ENCODE peak calls at places on chromosomes 16 and 17, in nine cellular contexts. One of them, this sample, is unnamed.
A peak's percentile ranks its signal among the peaks of the same experiment; 100 is the strongest.

GRCh38 chr16:67092227-67092626 is 17.5 kb upstream of the PHAF1 start:
- DNase-seq in T-helper 2 cell: no peak
- DNase-seq in left colon: no peak
- DNase-seq in M059J: peak; percentile 26
- DNase-seq in LHCN-M2: no peak
- DNase-seq in A673: no peak
- DNase-seq in stimulated activated CD4-positive, alpha-beta T cell treated with anti-CD3 and anti-CD28 coated beads, Interleukin-1b, Interleukin-23, amount 100 ng/mL, for 24 hours: no peak
- DNase-seq in kidney tubule cell: no peak
- DNase-seq in cardiac muscle cell: no peak
- DNase-seq in this sample: no peak

GRCh38 chr17:15945493-15946209 is 721 bp downstream of the ADORA2B start:
- DNase-seq in T-helper 2 cell: no peak
- DNase-seq in left colon: no peak
- DNase-seq in M059J: peak; percentile 31
- DNase-seq in LHCN-M2: no peak
- DNase-seq in A673: no peak
- DNase-seq in stimulated activated CD4-positive, alpha-beta T cell treated with anti-CD3 and anti-CD28 coated beads, Interleukin-1b, Interleukin-23, amount 100 ng/mL, for 24 hours: no peak
- DNase-seq in kidney tubule cell: peak; percentile 33
- DNase-seq in cardiac muscle cell: peak; percentile 45
- DNase-seq in this sample: no peak

GRCh38 chr17:40339068-40339699 is 25.4 kb downstream of the GJD3 start:
- DNase-seq in T-helper 2 cell: no peak
- DNase-seq in left colon: no peak
- DNase-seq in M059J: no peak
- DNase-seq in LHCN-M2: no peak
- DNase-seq in A673: no peak
- DNase-seq in stimulated activated CD4-positive, alpha-beta T cell treated with anti-CD3 and anti-CD28 coated beads, Interleukin-1b, Interleukin-23, amount 100 ng/mL, for 24 hours: no peak
- DNase-seq in kidney tubule cell: no peak
- DNase-seq in cardiac muscle cell: no peak
- DNase-seq in this sample: no peak

GRCh38 chr17:76808326-76808725 is 59.9 kb upstream of the MGAT5B start:
- DNase-seq in T-helper 2 cell: no peak
- DNase-seq in left colon: no peak
- DNase-seq in M059J: peak; percentile 62
- DNase-seq in LHCN-M2: no peak
- DNase-seq in A673: no peak
- DNase-seq in stimulated activated CD4-positive, alpha-beta T cell treated with anti-CD3 and anti-CD28 coated beads, Interleukin-1b, Interleukin-23, amount 100 ng/mL, for 24 hours: no peak
- DNase-seq in kidney tubule cell: no peak
- DNase-seq in cardiac muscle cell: no peak
- DNase-seq in this sample: no peak

GRCh38 chr17:79979201-79979840 is 56.4 kb downstream of the TBC1D16 start:
- DNase-seq in T-helper 2 cell: no peak
- DNase-seq in left colon: no peak
- DNase-seq in M059J: no peak
- DNase-seq in LHCN-M2: no peak
- DNase-seq in A673: no peak
- DNase-seq in stimulated activated CD4-positive, alpha-beta T cell treated with anti-CD3 and anti-CD28 coated beads, Interleukin-1b, Interleukin-23, amount 100 ng/mL, for 24 hours: no peak
- DNase-seq in kidney tubule cell: no peak
- DNase-seq in cardiac muscle cell: no peak
- DNase-seq in this sample: no peak

GRCh38 chr17:19398301-19399181 is 11.6 kb upstream of the MFAP4 start:
- DNase-seq in T-helper 2 cell: no peak
- DNase-seq in left colon: peak; percentile 93
- DNase-seq in M059J: peak; percentile 31
- DNase-seq in LHCN-M2: peak; percentile 38
- DNase-seq in A673: peak; percentile 56
- DNase-seq in stimulated activated CD4-positive, alpha-beta T cell treated with anti-CD3 and anti-CD28 coated beads, Interleukin-1b, Interleukin-23, amount 100 ng/mL, for 24 hours: no peak
- DNase-seq in kidney tubule cell: peak; percentile 38
- DNase-seq in cardiac muscle cell: no peak
- DNase-seq in this sample: no peak

GRCh38 chr16:57388359-57389086 is 16.0 kb upstream of the CCL17 start:
- DNase-seq in T-helper 2 cell: no peak
- DNase-seq in left colon: no peak
- DNase-seq in M059J: no peak
- DNase-seq in LHCN-M2: no peak
- DNase-seq in A673: no peak
- DNase-seq in stimulated activated CD4-positive, alpha-beta T cell treated with anti-CD3 and anti-CD28 coated beads, Interleukin-1b, Interleukin-23, amount 100 ng/mL, for 24 hours: no peak
- DNase-seq in kidney tubule cell: peak; percentile 20
- DNase-seq in cardiac muscle cell: no peak
- DNase-seq in this sample: no peak

GRCh38 chr17:41687828-41688640 is 651 bp upstream of the EIF1 start:
- DNase-seq in T-helper 2 cell: no peak
- DNase-seq in left colon: peak; percentile 73
- DNase-seq in M059J: peak; percentile 75
- DNase-seq in LHCN-M2: peak; percentile 66
- DNase-seq in A673: peak; percentile 61
- DNase-seq in stimulated activated CD4-positive, alpha-beta T cell treated with anti-CD3 and anti-CD28 coated beads, Interleukin-1b, Interleukin-23, amount 100 ng/mL, for 24 hours: no peak
- DNase-seq in kidney tubule cell: peak; percentile 71
- DNase-seq in cardiac muscle cell: peak; percentile 37
- DNase-seq in this sample: no peak

GRCh38 chr17:320139-320538 is 32.5 kb downstream of the RPH3AL start:
- DNase-seq in T-helper 2 cell: no peak
- DNase-seq in left colon: no peak
- DNase-seq in M059J: no peak
- DNase-seq in LHCN-M2: no peak
- DNase-seq in A673: no peak
- DNase-seq in stimulated activated CD4-positive, alpha-beta T cell treated with anti-CD3 and anti-CD28 coated beads, Interleukin-1b, Interleukin-23, amount 100 ng/mL, for 24 hours: no peak
- DNase-seq in kidney tubule cell: no peak
- DNase-seq in cardiac muscle cell: no peak
- DNase-seq in this sample: no peak

GRCh38 chr17:59786536-59787319 is 79.3 kb downstream of the VMP1 start:
- DNase-seq in T-helper 2 cell: no peak
- DNase-seq in left colon: peak; percentile 78
- DNase-seq in M059J: peak; percentile 100
- DNase-seq in LHCN-M2: peak; percentile 100
- DNase-seq in A673: peak; percentile 96
- DNase-seq in stimulated activated CD4-positive, alpha-beta T cell treated with anti-CD3 and anti-CD28 coated beads, Interleukin-1b, Interleukin-23, amount 100 ng/mL, for 24 hours: peak; percentile 52
- DNase-seq in kidney tubule cell: peak; percentile 99
- DNase-seq in cardiac muscle cell: peak; percentile 72
- DNase-seq in this sample: peak; percentile 100

GRCh38 chr16:15621456-15621855 is 21.5 kb downstream of the MARF1 start:
- DNase-seq in T-helper 2 cell: no peak
- DNase-seq in left colon: no peak
- DNase-seq in M059J: no peak
- DNase-seq in LHCN-M2: no peak
- DNase-seq in A673: no peak
- DNase-seq in stimulated activated CD4-positive, alpha-beta T cell treated with anti-CD3 and anti-CD28 coated beads, Interleukin-1b, Interleukin-23, amount 100 ng/mL, for 24 hours: no peak
- DNase-seq in kidney tubule cell: no peak
- DNase-seq in cardiac muscle cell: no peak
- DNase-seq in this sample: no peak

GRCh38 chr17:27577124-27577761 is 53.7 kb upstream of the LGALS9 start:
- DNase-seq in T-helper 2 cell: no peak
- DNase-seq in left colon: no peak
- DNase-seq in M059J: peak; percentile 64
- DNase-seq in LHCN-M2: peak; percentile 90
- DNase-seq in A673: no peak
- DNase-seq in stimulated activated CD4-positive, alpha-beta T cell treated with anti-CD3 and anti-CD28 coated beads, Interleukin-1b, Interleukin-23, amount 100 ng/mL, for 24 hours: no peak
- DNase-seq in kidney tubule cell: peak; percentile 65
- DNase-seq in cardiac muscle cell: peak; percentile 66
- DNase-seq in this sample: no peak

GRCh38 chr16:47664653-47665325 is 203.7 kb downstream of the PHKB start:
- DNase-seq in T-helper 2 cell: no peak
- DNase-seq in left colon: peak; percentile 59
- DNase-seq in M059J: no peak
- DNase-seq in LHCN-M2: no peak
- DNase-seq in A673: no peak
- DNase-seq in stimulated activated CD4-positive, alpha-beta T cell treated with anti-CD3 and anti-CD28 coated beads, Interleukin-1b, Interleukin-23, amount 100 ng/mL, for 24 hours: no peak
- DNase-seq in kidney tubule cell: no peak
- DNase-seq in cardiac muscle cell: no peak
- DNase-seq in this sample: no peak

GRCh38 chr17:50557265-50558029 is 3.1 kb upstream of the CACNA1G start:
- DNase-seq in T-helper 2 cell: no peak
- DNase-seq in left colon: no peak
- DNase-seq in M059J: no peak
- DNase-seq in LHCN-M2: no peak
- DNase-seq in A673: no peak
- DNase-seq in stimulated activated CD4-positive, alpha-beta T cell treated with anti-CD3 and anti-CD28 coated beads, Interleukin-1b, Interleukin-23, amount 100 ng/mL, for 24 hours: no peak
- DNase-seq in kidney tubule cell: no peak
- DNase-seq in cardiac muscle cell: no peak
- DNase-seq in this sample: no peak

GRCh38 chr17:21817791-21818364 is 125.6 kb downstream of the KCNJ18 start:
- DNase-seq in T-helper 2 cell: no peak
- DNase-seq in left colon: no peak
- DNase-seq in M059J: no peak
- DNase-seq in LHCN-M2: no peak
- DNase-seq in A673: no peak
- DNase-seq in stimulated activated CD4-positive, alpha-beta T cell treated with anti-CD3 and anti-CD28 coated beads, Interleukin-1b, Interleukin-23, amount 100 ng/mL, for 24 hours: no peak
- DNase-seq in kidney tubule cell: peak; percentile 4
- DNase-seq in cardiac muscle cell: no peak
- DNase-seq in this sample: no peak

GRCh38 chr16:67155305-67156145 is 4.2 kb downstream of the TRADD start:
- DNase-seq in T-helper 2 cell: peak; percentile 71
- DNase-seq in left colon: no peak
- DNase-seq in M059J: peak; percentile 63
- DNase-seq in LHCN-M2: peak; percentile 60
- DNase-seq in A673: peak; percentile 84
- DNase-seq in stimulated activated CD4-positive, alpha-beta T cell treated with anti-CD3 and anti-CD28 coated beads, Interleukin-1b, Interleukin-23, amount 100 ng/mL, for 24 hours: peak; percentile 61
- DNase-seq in kidney tubule cell: peak; percentile 75
- DNase-seq in cardiac muscle cell: peak; percentile 90
- DNase-seq in this sample: no peak

This sample was measured in retinal pigment epithelial cell.